ENCODE peak calls at places on chromosomes 3 and 15, in nine cellular contexts. I, Z, Q, T, C, M, N, F and L are unnamed samples.
A peak's percentile ranks its signal among the peaks of the same experiment; 100 is the strongest.

GRCh38 chr3:59425942-59426341 is 376.1 kb upstream of the CFAP20DC start:
- DNase-seq in N (no peak), F (no peak), Q (no peak), C (no peak), T (no peak), I (no peak), Z (no peak), M (no peak), L (peak; percentile 4)

GRCh38 chr3:146222204-146223046 is 28.5 kb downstream of the PLSCR4 start:
- DNase-seq in I (peak; percentile 6), T (no peak), N (peak; percentile 52), M (peak; percentile 70), Q (no peak), C (no peak), F (no peak), Z (peak; percentile 73), L (no peak)

GRCh38 chr3:42556089-42556632 is 25.6 kb downstream of the SEC22C start:
- DNase-seq in F (no peak), C (no peak), I (no peak), Q (no peak), T (no peak), Z (peak; percentile 27), N (no peak), M (no peak), L (no peak)

GRCh38 chr3:61356678-61357077 is 105.4 kb upstream of the FHIT start:
- DNase-seq in N (no peak), C (no peak), Q (no peak), I (no peak), Z (no peak), M (no peak), T (no peak), F (no peak), L (no peak)

GRCh38 chr3:179898024-179898423 is 138.7 kb downstream of the PEX5L start:
- DNase-seq in F (no peak), M (no peak), I (peak; percentile 19), N (peak; percentile 53), C (peak; percentile 83), Z (peak; percentile 67), T (no peak), Q (no peak), L (peak; percentile 5)

GRCh38 chr3:177552051-177552450 is 354.8 kb upstream of the TBL1XR1 start:
- DNase-seq in T (no peak), C (peak; percentile 75), F (no peak), Z (no peak), M (no peak), I (no peak), N (no peak), Q (no peak), L (no peak)

GRCh38 chr3:151925419-151925818 is 52.0 kb downstream of the SUCNR1 start:
- DNase-seq in F (no peak), C (no peak), M (no peak), Z (peak; percentile 54), N (no peak), T (no peak), I (no peak), Q (no peak), L (no peak)

GRCh38 chr15:67422296-67422695 is 98.6 kb upstream of the C15orf61 start:
- DNase-seq in I (no peak), F (no peak), M (no peak), C (no peak), T (no peak), N (no peak), Q (no peak), Z (no peak), L (no peak)

GRCh38 chr15:53251523-53251922 is 461.4 kb upstream of the ONECUT1 start:
- DNase-seq in T (no peak), Q (no peak), N (no peak), F (no peak), C (no peak), M (no peak), Z (no peak), I (no peak), L (no peak)

GRCh38 chr3:159586587-159587202 is 401.9 kb upstream of the IL12A start:
- DNase-seq in F (no peak), Q (no peak), I (peak; percentile 28), C (peak; percentile 53), M (no peak), N (peak; percentile 67), T (no peak), Z (peak; percentile 71), L (peak; percentile 57)

GRCh38 chr3:122944671-122945151 is 82.9 kb downstream of the SEMA5B start:
- DNase-seq in F (no peak), N (peak; percentile 67), T (no peak), Q (no peak), I (no peak), M (no peak), C (peak; percentile 87), Z (peak; percentile 21), L (no peak)

GRCh38 chr15:80780416-80781221 is 1.4 kb downstream of the CEMIP start:
- DNase-seq in I (peak; percentile 62), Q (no peak), Z (peak; percentile 69), C (peak; percentile 38), T (peak; percentile 56), F (no peak), M (peak; percentile 72), N (peak; percentile 74), L (peak; percentile 89)

GRCh38 chr3:171561601-171562323 is 101.6 kb upstream of the TNIK start:
- DNase-seq in Z (no peak), M (no peak), Q (no peak), C (no peak), T (no peak), N (peak; percentile 66), I (no peak), F (no peak), L (no peak)

GRCh38 chr3:124540550-124541201 is 189.6 kb upstream of the UMPS start:
- DNase-seq in T (no peak), Z (no peak), Q (no peak), C (no peak), N (no peak), I (no peak), F (no peak), M (no peak), L (no peak)

GRCh38 chr15:63848881-63849551 is 15.3 kb upstream of the HERC1 start:
- DNase-seq in T (no peak), Q (no peak), C (no peak), F (no peak), Z (no peak), N (no peak), I (no peak), M (no peak), L (no peak)

DNA sequence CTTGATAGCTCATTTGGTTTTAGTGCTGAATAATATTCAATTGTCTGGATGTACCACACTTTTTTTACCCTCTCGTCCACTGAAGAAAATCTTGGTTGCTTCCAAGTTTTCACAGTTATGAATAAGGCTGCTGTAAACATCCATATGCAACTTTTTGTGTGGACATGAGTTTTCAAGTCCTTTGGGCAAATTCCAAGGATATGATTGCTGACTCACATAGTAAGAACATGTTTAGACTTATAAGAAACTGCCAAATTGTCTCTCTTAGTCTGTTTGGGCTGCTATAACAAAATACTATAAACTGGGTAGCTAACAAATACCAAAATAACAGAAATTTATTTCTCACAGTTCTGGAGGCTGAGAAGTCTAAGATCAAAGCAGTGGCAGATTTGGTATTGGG is 59.5 kb upstream of the TNFSF10 start:
- DNase-seq in N (peak; percentile 64), M (no peak), I (no peak), T (no peak), C (no peak), Q (no peak), F (no peak), Z (peak; percentile 4), L (peak; percentile 27)
- H3K4me1 ChIP-seq in N (no peaks in the 10 kb centered on the region), M (peaks cover 3% of the 10 kb centered on the region), I (no peaks in the 10 kb centered on the region), T (peaks cover 60% of the 10 kb centered on the region), C (no peaks in the 10 kb centered on the region), Q (no peaks in the 10 kb centered on the region), F (no peaks in the 10 kb centered on the region), Z (no peaks in the 10 kb centered on the region), L (peaks cover 23% of the 10 kb centered on the region)

GRCh38 chr3:33401781-33402180 is 38.4 kb downstream of the UBP1 start:
- DNase-seq in I (no peak), M (no peak), N (no peak), C (no peak), Q (no peak), Z (no peak), F (no peak), T (no peak), L (peak; percentile 42)
- H3K4me1 ChIP-seq in I (no peaks in the 10 kb centered on the region), M (no peaks in the 10 kb centered on the region), N (no peaks in the 10 kb centered on the region), C (no peaks in the 10 kb centered on the region), Q (no peaks in the 10 kb centered on the region), Z (no peaks in the 10 kb centered on the region), F (no peaks in the 10 kb centered on the region), T (no peaks in the 10 kb centered on the region), L (peaks cover 17% of the 10 kb centered on the region)

GRCh38 chr3:52844290-52844985 is 9.6 kb upstream of the MUSTN1 start:
- DNase-seq in T (no peak), Z (no peak), C (no peak), M (no peak), Q (no peak), I (no peak), N (no peak), F (no peak), L (no peak)

GRCh38 chr3:52843116-52843865 is 8.5 kb upstream of the MUSTN1 start:
- DNase-seq in I (no peak), N (no peak), Q (no peak), C (no peak), F (no peak), Z (no peak), T (no peak), M (no peak), L (no peak)

GRCh38 chr3:52845157-52845556 is 10.3 kb upstream of the MUSTN1 start:
- DNase-seq in C (no peak), I (no peak), F (peak; percentile 90), Z (no peak), Q (peak; percentile 49), T (peak; percentile 69), M (peak; percentile 39), N (peak; percentile 49), L (peak; percentile 12)

GRCh38 chr3:52842424-52842823 is 7.6 kb upstream of the MUSTN1 start:
- DNase-seq in I (no peak), N (no peak), C (no peak), F (no peak), Z (no peak), Q (no peak), T (peak; percentile 37), M (no peak), L (no peak)

DNA sequence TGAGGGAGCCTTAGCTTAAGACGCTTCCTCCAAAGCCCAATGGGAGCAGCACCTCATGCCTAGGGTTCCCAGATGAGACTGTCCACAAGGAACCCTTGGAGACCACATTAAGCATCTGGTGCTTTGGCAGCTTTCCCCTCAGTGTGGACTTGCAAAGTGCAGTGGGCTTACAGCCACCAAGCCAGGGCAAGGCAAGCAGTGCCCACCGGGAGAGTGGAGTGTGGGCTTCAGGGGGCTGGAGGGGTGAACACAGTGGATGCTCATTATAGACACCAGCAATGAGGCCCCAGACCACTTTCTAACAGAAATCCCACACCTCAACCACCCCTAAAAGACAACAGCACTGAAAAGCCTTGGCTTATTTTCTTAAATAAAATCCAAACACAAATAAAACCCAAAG is 9.1 kb upstream of the MUSTN1 start:
- DNase-seq in M (no peak), N (no peak), C (no peak), Q (no peak), T (no peak), F (no peak), Z (no peak), I (no peak), L (no peak)
- H3K4me1 ChIP-seq in M (no peaks in the 10 kb centered on the region), N (no peaks in the 10 kb centered on the region), C (no peaks in the 10 kb centered on the region), Q (no peaks in the 10 kb centered on the region), T (peaks cover 56% of the 10 kb centered on the region), F (peaks cover 45% of the 10 kb centered on the region), Z (no peaks in the 10 kb centered on the region), I (no peaks in the 10 kb centered on the region), L (peaks cover 29% of the 10 kb centered on the region)

DNA sequence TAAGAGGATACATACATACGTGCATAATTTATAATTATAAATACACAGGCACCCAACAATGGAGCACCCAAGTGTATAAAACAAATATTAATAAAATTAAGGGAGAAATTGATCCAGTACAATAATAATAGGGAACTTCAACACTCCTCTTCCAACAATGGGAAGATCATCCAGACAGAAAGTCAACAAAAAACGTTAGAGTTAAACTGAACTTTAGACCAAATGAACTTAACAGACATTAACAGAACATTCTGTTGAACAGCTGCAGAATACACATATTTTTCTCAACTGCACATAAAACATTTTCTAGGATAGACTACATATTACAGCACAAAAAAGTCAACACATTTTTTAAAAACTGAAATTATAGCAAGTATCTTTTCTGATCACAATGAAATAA is 339.7 kb downstream of the CGGBP1 start:
- DNase-seq in M (no peak), N (no peak), T (no peak), C (no peak), F (no peak), I (no peak), Q (no peak), Z (no peak), L (no peak)
- H3K4me1 ChIP-seq in M (no peaks in the 10 kb centered on the region), N (no peaks in the 10 kb centered on the region), T (no peaks in the 10 kb centered on the region), C (no peaks in the 10 kb centered on the region), F (no peaks in the 10 kb centered on the region), I (no peaks in the 10 kb centered on the region), Q (no peaks in the 10 kb centered on the region), Z (peaks cover 4% of the 10 kb centered on the region), L (no peaks in the 10 kb centered on the region)